ENCODE peak calls at places on chromosomes 5 and 9, in eight cellular contexts. H is T follicular helper cell; S is hippocampal formation; V is GM23248; I is EH; R is A172; E is GM03348; X is stimulated activated naive CD4-positive, alpha-beta T cell. N is an unnamed sample.
A peak's percentile ranks its signal among the peaks of the same experiment; 100 is the strongest.

GRCh38 chr5:129904102-129904666 is at the start of gene CHSY3:
- DNase-seq in H (peak; percentile 19), S (peak; percentile 83), V (peak; percentile 88), I (peak; percentile 87), R (peak; percentile 78), E (peak; percentile 94), X (peak; percentile 11), N (no peak)

GRCh38 chr5:160260881-160261815 is 31.8 kb downstream of the FABP6 start:
- DNase-seq in H (no peak), S (no peak), V (no peak), I (peak; percentile 59), R (peak; percentile 43), E (no peak), X (no peak), N (no peak)

GRCh38 chr5:30849801-30850370 is 343.6 kb upstream of the CDH6 start:
- DNase-seq in H (no peak), S (no peak), V (peak; percentile 31), I (peak; percentile 1), R (peak; percentile 19), E (peak; percentile 3), X (no peak), N (no peak)

GRCh38 chr5:155822177-155822576 is 504.8 kb upstream of the SGCD start:
- DNase-seq in H (no peak), S (no peak), V (no peak), I (no peak), R (no peak), E (no peak), X (no peak), N (no peak)

GRCh38 chr9:76115982-76116646 is 225.6 kb downstream of the PCSK5 start:
- DNase-seq in H (no peak), S (no peak), V (no peak), I (no peak), R (no peak), E (no peak), X (no peak), N (no peak)

GRCh38 chr5:6812800-6813731 is 99.8 kb downstream of the TENT4A start:
- DNase-seq in H (no peak), S (no peak), V (peak; percentile 41), I (peak; percentile 11), R (no peak), E (peak; percentile 40), X (no peak), N (no peak)

GRCh38 chr9:34158362-34158869 is 20.4 kb upstream of the UBAP1 start:
- DNase-seq in H (no peak), S (no peak), V (peak; percentile 59), I (peak; percentile 84), R (peak; percentile 79), E (no peak), X (no peak), N (no peak)

GRCh38 chr5:132674671-132675506 is 1.1 kb downstream of the IL4 start:
- DNase-seq in H (no peak), S (no peak), V (peak; percentile 99), I (peak; percentile 97), R (peak; percentile 81), E (peak; percentile 92), X (no peak), N (no peak)

GRCh38 chr5:140591747-140592372 is 27.2 kb downstream of the SLC35A4 start:
- DNase-seq in H (no peak), S (no peak), V (peak; percentile 79), I (peak; percentile 67), R (peak; percentile 51), E (peak; percentile 67), X (no peak), N (no peak)

GRCh38 chr9:68869020-68869419 is 144.9 kb downstream of the PRKACG start:
- DNase-seq in H (no peak), S (no peak), V (no peak), I (no peak), R (no peak), E (no peak), X (no peak), N (no peak)

GRCh38 chr5:140632366-140633080 is 452 bp downstream of the CD14 start:
- DNase-seq in H (no peak), S (peak; percentile 59), V (peak; percentile 73), I (peak; percentile 52), R (no peak), E (peak; percentile 51), X (peak; percentile 69), N (peak; percentile 22)

GRCh38 chr9:117625154-117625553 is 79.0 kb upstream of the TLR4 start:
- DNase-seq in H (no peak), S (no peak), V (no peak), I (no peak), R (no peak), E (no peak), X (no peak), N (no peak)

GRCh38 chr5:72447751-72448150 is 59.5 kb downstream of the ZNF366 start:
- DNase-seq in H (no peak), S (no peak), V (no peak), I (no peak), R (no peak), E (no peak), X (no peak), N (no peak)

GRCh38 chr5:7827602-7828001 is 23.3 kb downstream of the CFAP90 start:
- DNase-seq in H (no peak), S (no peak), V (peak; percentile 65), I (no peak), R (no peak), E (peak; percentile 58), X (no peak), N (no peak)

GRCh38 chr5:179164331-179165311 is 104.4 kb downstream of the ZNF354C start:
- DNase-seq in H (no peak), S (no peak), V (no peak), I (no peak), R (no peak), E (no peak), X (no peak), N (no peak)

GRCh38 chr9:127700594-127701255 is 6.1 kb upstream of the CFAP157 start:
- DNase-seq in H (no peak), S (no peak), V (no peak), I (no peak), R (no peak), E (no peak), X (no peak), N (no peak)

GRCh38 chr9:98306384-98307145 is 51.1 kb upstream of the TBC1D2 start:
- DNase-seq in H (no peak), S (no peak), V (no peak), I (no peak), R (peak; percentile 60), E (no peak), X (no peak), N (no peak)

GRCh38 chr9:94084314-94084713 is at the start of gene PTPDC1:
- DNase-seq in H (no peak), S (peak; percentile 63), V (peak; percentile 81), I (peak; percentile 77), R (peak; percentile 32), E (peak; percentile 77), X (no peak), N (no peak)

GRCh38 chr5:107576155-107576554 is 94.6 kb downstream of the EFNA5 start:
- DNase-seq in H (no peak), S (no peak), V (no peak), I (no peak), R (no peak), E (no peak), X (no peak), N (no peak)

GRCh38 chr5:130138406-130139060 is 234.3 kb downstream of the CHSY3 start:
- DNase-seq in H (no peak), S (no peak), V (peak; percentile 36), I (peak; percentile 60), R (no peak), E (no peak), X (no peak), N (no peak)

GRCh38 chr5:141805874-141806273 is 72.3 kb downstream of the PCDH1 start:
- DNase-seq in H (no peak), S (no peak), V (peak; percentile 31), I (no peak), R (no peak), E (no peak), X (no peak), N (no peak)

GRCh38 chr5:37738057-37738691 is 101.7 kb downstream of the GDNF start:
- DNase-seq in H (no peak), S (no peak), V (peak; percentile 95), I (peak; percentile 93), R (peak; percentile 88), E (peak; percentile 47), X (no peak), N (no peak)

GRCh38 chr5:5341531-5342292 is 80.8 kb upstream of the ICE1 start:
- DNase-seq in H (no peak), S (no peak), V (peak; percentile 83), I (peak; percentile 89), R (no peak), E (peak; percentile 34), X (no peak), N (no peak)

GRCh38 chr9:111896942-111897830 is 572 bp downstream of the UGCG start:
- DNase-seq in H (peak; percentile 5), S (peak; percentile 77), V (peak; percentile 65), I (peak; percentile 46), R (peak; percentile 21), E (peak; percentile 86), X (peak; percentile 90), N (peak; percentile 55)

GRCh38 chr9:85215416-85215815 is 526.3 kb downstream of the AGTPBP1 start:
- DNase-seq in H (no peak), S (no peak), V (no peak), I (no peak), R (no peak), E (no peak), X (no peak), N (no peak)

GRCh38 chr5:163889369-163889768 is 383.9 kb downstream of the MAT2B start:
- DNase-seq in H (no peak), S (no peak), V (peak; percentile 72), I (peak; percentile 34), R (no peak), E (peak; percentile 64), X (no peak), N (no peak)

N was measured in activated T-helper 1 cell treated with Interleukin-2 at 50 U/mL for 16 hours.